ENCODE peak calls at places on chromosomes 4 and X, in four cellular contexts. E is COR-L47; Q is CD8-positive, alpha-beta memory T cell; I is bronchial epithelial cell. Y is an unnamed sample.

GRCh38 chr4:48939785-48940184 is 33.2 kb upstream of the OCIAD2 start:
- DNase-seq in E (no peak), Q (no peak), I (peak; percentile 96), Y (no peak)

GRCh38 chrX:10833299-10834169 is 213.1 kb upstream of the MID1 start:
- DNase-seq in E (no peak), Q (no peak), I (peak; percentile 73), Y (peak; percentile 58)

GRCh38 chr4:53620956-53621355 is 29.7 kb upstream of the LNX1 start:
- DNase-seq in E (no peak), Q (no peak), I (no peak), Y (no peak)

GRCh38 chr4:167274346-167274745 is 40.1 kb upstream of the SPOCK3 start:
- DNase-seq in E (no peak), Q (no peak), I (no peak), Y (no peak)

GRCh38 chr4:147651563-147651962 is 32.4 kb downstream of the PRMT9 start:
- DNase-seq in E (no peak), Q (no peak), I (no peak), Y (no peak)

GRCh38 chr4:23700197-23700596 is 189.7 kb downstream of the PPARGC1A start:
- DNase-seq in E (no peak), Q (no peak), I (no peak), Y (no peak)

GRCh38 chr4:110400071-110400470 is 75.9 kb upstream of the ENPEP start:
- DNase-seq in E (no peak), Q (no peak), I (no peak), Y (no peak)

GRCh38 chrX:154024271-154024670 is 4.6 kb upstream of the IRAK1 start:
- DNase-seq in E (no peak), Q (no peak), I (no peak), Y (no peak)

GRCh38 chr4:163350672-163351071 is 7.0 kb downstream of the NPY5R start:
- DNase-seq in E (no peak), Q (no peak), I (peak; percentile 52), Y (no peak)

GRCh38 chrX:30887721-30888120 is 1.3 kb downstream of the TAB3 start:
- DNase-seq in E (no peak), Q (no peak), I (no peak), Y (no peak)

GRCh38 chr4:154660052-154660451 is 47.6 kb upstream of the FGG start:
- DNase-seq in E (no peak), Q (no peak), I (no peak), Y (no peak)

GRCh38 chr4:155604718-155605601 is 61.7 kb upstream of the GUCY1A1 start:
- DNase-seq in E (no peak), Q (no peak), I (peak; percentile 77), Y (no peak)

GRCh38 chr4:172985552-172985951 is 183.1 kb upstream of the GALNT7 start:
- DNase-seq in E (no peak), Q (no peak), I (peak; percentile 83), Y (no peak)

GRCh38 chr4:37890501-37891220 is at the start of gene TBC1D1:
- DNase-seq in E (peak; percentile 58), Q (peak; percentile 29), I (no peak), Y (peak; percentile 80)

GRCh38 chr4:6640292-6641163 is at the start of gene MRFAP1:
- DNase-seq in E (peak; percentile 95), Q (peak; percentile 97), I (peak; percentile 87), Y (peak; percentile 96)

GRCh38 chr4:924107-925096 is 7.7 kb downstream of the GAK start:
- DNase-seq in E (no peak), Q (no peak), I (peak; percentile 37), Y (peak; percentile 67)

GRCh38 chr4:23225024-23225423 is 532.3 kb downstream of the GBA3 start:
- DNase-seq in E (no peak), Q (no peak), I (no peak), Y (no peak)

GRCh38 chr4:125315571-125316390 is 1.0 kb downstream of the FAT4 start:
- DNase-seq in E (peak; percentile 52), Q (no peak), I (peak; percentile 25), Y (no peak)

GRCh38 chr4:15963001-15963451 is at the start of gene FGFBP2:
- DNase-seq in E (peak; percentile 59), Q (peak; percentile 79), I (peak; percentile 29), Y (no peak)

GRCh38 chr4:126899382-126899801 is 733.4 kb upstream of the INTU start:
- DNase-seq in E (no peak), Q (no peak), I (peak; percentile 68), Y (no peak)

GRCh38 chr4:8353912-8354453 is 84.4 kb downstream of the HTRA3 start:
- DNase-seq in E (no peak), Q (no peak), I (no peak), Y (no peak)

GRCh38 chrX:120446503-120446902 is 22.6 kb downstream of the LAMP2 start:
- DNase-seq in E (no peak), Q (no peak), I (peak; percentile 13), Y (no peak)

GRCh38 chr4:100118213-100118612 is 72.1 kb downstream of the DDIT4L start:
- DNase-seq in E (no peak), Q (no peak), I (peak; percentile 40), Y (no peak)

GRCh38 chr4:106796866-106797265 is 239.2 kb downstream of the DKK2 start:
- DNase-seq in E (no peak), Q (no peak), I (no peak), Y (no peak)

GRCh38 chrX:44432641-44433040 is 89.2 kb upstream of the EFHC2 start:
- DNase-seq in E (no peak), Q (no peak), I (peak; percentile 57), Y (no peak)

GRCh38 chrX:25389276-25389675 is 373.5 kb upstream of the ARX start:
- DNase-seq in E (no peak), Q (no peak), I (no peak), Y (no peak)

GRCh38 chr4:41212221-41213203 is 1.8 kb downstream of the APBB2 start:
- DNase-seq in E (peak; percentile 48), Q (no peak), I (peak; percentile 74), Y (no peak)

GRCh38 chr4:180799798-180800197 is 1443.4 kb upstream of the TENM3 start:
- DNase-seq in E (no peak), Q (no peak), I (no peak), Y (no peak)

GRCh38 chr4:154164931-154165839 is 326.4 kb downstream of the DCHS2 start:
- DNase-seq in E (no peak), Q (no peak), I (peak; percentile 76), Y (no peak)

GRCh38 chr4:74084984-74085383 is 14.0 kb downstream of the CXCL2 start:
- DNase-seq in E (no peak), Q (no peak), I (no peak), Y (no peak)

GRCh38 chrX:31591355-31591754 is 519.5 kb upstream of the FTHL17 start:
- DNase-seq in E (no peak), Q (no peak), I (no peak), Y (no peak)

GRCh38 chr4:150722908-150723362 is 141.0 kb downstream of the MAB21L2 start:
- DNase-seq in E (no peak), Q (no peak), I (peak; percentile 68), Y (peak; percentile 80)

GRCh38 chr4:68369474-68369805 is 19.6 kb upstream of the YTHDC1 start:
- DNase-seq in E (no peak), Q (no peak), I (peak; percentile 95), Y (no peak)